ENCODE peak calls at places on chromosome 3, in four cellular contexts. L is lung, W is mucosa of gallbladder, P is WTC11. Q is an unnamed sample.

GRCh38 chr3:149480326-149481017 is 6.0 kb downstream of the TM4SF4 start:
- DNase-seq in W (peak), L (peak), P (peak), Q (peak)

GRCh38 chr3:22933051-22933450 is 270.1 kb upstream of the UBE2E2 start:
- DNase-seq in L (no peak), W (no peak), P (no peak), Q (no peak)

GRCh38 chr3:160477750-160478149 is 28.2 kb upstream of the TRIM59 start:
- DNase-seq in P (no peak), L (no peak), W (no peak), Q (no peak)

GRCh38 chr3:99868438-99868723 is 50.7 kb downstream of the CMSS1 start:
- DNase-seq in P (no peak), L (no peak), W (no peak), Q (no peak)

GRCh38 chr3:165521131-165521871 is 315.9 kb downstream of the BCHE start:
- DNase-seq in P (no peak), W (no peak), L (no peak), Q (no peak)

GRCh38 chr3:71447803-71448202 is 135.7 kb downstream of the FOXP1 start:
- DNase-seq in L (no peak), W (no peak), P (no peak), Q (no peak)

GRCh38 chr3:72665701-72666443 is 182.4 kb downstream of the SHQ1 start:
- DNase-seq in L (peak), W (peak), P (peak), Q (no peak)

GRCh38 chr3:12424635-12425319 is 59.5 kb upstream of the TSEN2 start:
- DNase-seq in W (no peak), L (no peak), P (no peak), Q (no peak)

GRCh38 chr3:170228093-170228766 is 6.0 kb downstream of the PRKCI start:
- DNase-seq in L (no peak), P (no peak), W (no peak), Q (no peak)

GRCh38 chr3:192957441-192957951 is 39.8 kb upstream of the MB21D2 start:
- DNase-seq in P (no peak), L (peak), W (peak), Q (peak)

GRCh38 chr3:7787871-7788828 is 713.5 kb upstream of the LMCD1 start:
- DNase-seq in W (peak), P (no peak), L (no peak), Q (no peak)

GRCh38 chr3:195352895-195353488 is 82.0 kb upstream of the XXYLT1 start:
- DNase-seq in L (no peak), P (no peak), W (no peak), Q (peak)

GRCh38 chr3:141387446-141388030 is 19.2 kb downstream of the ZBTB38 start:
- DNase-seq in P (no peak), L (no peak), W (no peak), Q (no peak)

GRCh38 chr3:196499807-196500524 is 3.6 kb downstream of the RNF168 start:
- DNase-seq in W (no peak), P (no peak), L (no peak), Q (no peak)

GRCh38 chr3:11155341-11156025 is 1.2 kb downstream of the HRH1 start:
- DNase-seq in P (peak), L (peak), W (peak), Q (peak)

GRCh38 chr3:32120480-32120879 is 14.1 kb downstream of the GPD1L start:
- DNase-seq in L (no peak), P (no peak), W (no peak), Q (no peak)

GRCh38 chr3:126979076-126979628 is 3.8 kb upstream of the PLXNA1 start:
- DNase-seq in L (no peak), W (no peak), P (no peak), Q (no peak)

GRCh38 chr3:55481918-55482495 is 5.1 kb downstream of the WNT5A start:
- DNase-seq in L (no peak), P (peak), W (no peak), Q (no peak)

GRCh38 chr3:99330281-99330680 is 308.1 kb upstream of the COL8A1 start:
- DNase-seq in W (no peak), L (no peak), P (no peak), Q (no peak)

GRCh38 chr3:64214697-64215018 is 10.6 kb downstream of the PRICKLE2 start:
- DNase-seq in W (no peak), L (no peak), P (no peak), Q (peak)

GRCh38 chr3:188719545-188719944 is 452.2 kb upstream of the TPRG1 start:
- DNase-seq in L (no peak), P (no peak), W (no peak), Q (no peak)

GRCh38 chr3:20008646-20009045 is 3.4 kb downstream of the PP2D1 start:
- DNase-seq in L (no peak), P (no peak), W (no peak), Q (no peak)

GRCh38 chr3:126118591-126118990 is 34.7 kb upstream of the SLC41A3 start:
- DNase-seq in L (no peak), P (no peak), W (no peak), Q (no peak)

GRCh38 chr3:139585820-139586219 is 46.3 kb upstream of the RBP1 start:
- DNase-seq in L (no peak), P (no peak), W (no peak), Q (no peak)

GRCh38 chr3:17544632-17545031 is 197.8 kb downstream of the TBC1D5 start:
- DNase-seq in P (no peak), L (no peak), W (no peak), Q (no peak)

GRCh38 chr3:155963557-155963956 is 93.1 kb downstream of the GMPS start:
- DNase-seq in L (no peak), W (no peak), P (no peak), Q (no peak)

GRCh38 chr3:42610978-42611377 is 10.5 kb downstream of the NKTR start:
- DNase-seq in P (no peak), L (no peak), W (no peak), Q (no peak)

GRCh38 chr3:169607909-169608308 is 55.6 kb downstream of the MECOM start:
- DNase-seq in P (no peak), L (no peak), W (no peak), Q (no peak)

GRCh38 chr3:14555835-14556234 is 15.7 kb upstream of the GRIP2 start:
- DNase-seq in L (no peak), W (no peak), P (peak), Q (no peak)

GRCh38 chr3:149820183-149820582 is 7.2 kb downstream of the RNF13 start:
- DNase-seq in P (no peak), W (no peak), L (no peak), Q (no peak)

GRCh38 chr3:48561045-48561736 is 2.4 kb downstream of the UCN2 start:
- DNase-seq in P (peak), L (no peak), W (peak), Q (no peak)

Q was measured in fibroblast of the conjunctiva.